ENCODE peak calls at places on chromosomes 13 and 19, in five cellular contexts. U, Q, A, S and W are unnamed samples.

GRCh38 chr19:47723573-47723923 is 10.3 kb downstream of the EHD2 start:
- DNase-seq in Q (no peak), U (no peak), A (no peak), S (no peak), W (peak)

GRCh38 chr13:29683041-29683440 is 87.6 kb upstream of the SLC7A1 start:
- DNase-seq in Q (no peak), U (no peak), S (no peak), A (no peak), W (no peak)

GRCh38 chr19:2561895-2562294 is 86.0 kb downstream of the GADD45B start:
- DNase-seq in U (no peak), Q (no peak), S (no peak), A (peak), W (no peak)

GRCh38 chr19:41321600-41322270 is 11.8 kb downstream of the CCDC97 start:
- DNase-seq in A (peak), Q (no peak), U (no peak), S (no peak), W (no peak)

GRCh38 chr13:99657848-99658265 is 156.6 kb downstream of the TM9SF2 start:
- DNase-seq in S (no peak), A (peak), Q (peak), U (no peak), W (no peak)

GRCh38 chr13:51729853-51730553 is 74.0 kb downstream of the DHRS12 start:
- DNase-seq in U (no peak), A (no peak), S (peak), Q (no peak), W (no peak)

GRCh38 chr19:49851456-49852259 is 699 bp downstream of the PTOV1 start:
- DNase-seq in A (peak), U (no peak), Q (no peak), S (no peak), W (peak)

GRCh38 chr13:29452773-29453574 is 142.5 kb downstream of the SLC7A1 start:
- DNase-seq in U (no peak), Q (no peak), A (no peak), S (no peak), W (no peak)

GRCh38 chr13:19864018-19864338 is 529 bp upstream of the ZMYM5 start:
- DNase-seq in U (no peak), S (no peak), A (no peak), Q (peak), W (no peak)

GRCh38 chr19:47391510-47392223 is 27.7 kb downstream of the MEIS3 start:
- DNase-seq in Q (peak), S (no peak), A (peak), U (peak), W (peak)

GRCh38 chr13:19572280-19572679 is 10.9 kb upstream of the TPTE2 start:
- DNase-seq in S (no peak), U (no peak), A (no peak), Q (no peak), W (no peak)

GRCh38 chr13:94702181-94703041 is 9.9 kb downstream of the SOX21 start:
- DNase-seq in U (no peak), Q (no peak), A (peak), S (no peak), W (no peak)

GRCh38 chr19:52138614-52139290 is 986 bp downstream of the ZNF616 start:
- DNase-seq in A (no peak), Q (peak), S (no peak), U (no peak), W (peak)

GRCh38 chr13:51125495-51126226 is 14.6 kb upstream of the C13orf42 start:
- DNase-seq in S (no peak), U (peak), A (peak), Q (peak), W (peak)

GRCh38 chr19:50753879-50754278 is 16.4 kb upstream of the GPR32 start:
- DNase-seq in U (no peak), Q (no peak), S (no peak), A (no peak), W (no peak)

GRCh38 chr19:47106819-47107200 is 6.8 kb downstream of the ZC3H4 start:
- DNase-seq in S (no peak), Q (no peak), U (no peak), A (no peak), W (no peak)

GRCh38 chr13:41762796-41763195 is 198.1 kb downstream of the VWA8 start:
- DNase-seq in U (no peak), A (no peak), S (no peak), Q (no peak), W (no peak)

GRCh38 chr13:43783820-43784219 is 3.0 kb downstream of the ENOX1 start:
- DNase-seq in U (no peak), S (no peak), A (no peak), Q (no peak), W (peak)

GRCh38 chr13:49638416-49639072 is 10.2 kb downstream of the ARL11 start:
- DNase-seq in S (no peak), U (no peak), Q (no peak), A (no peak), W (no peak)

GRCh38 chr19:46537136-46538097 is 41.8 kb upstream of the PNMA8B start:
- DNase-seq in A (peak), U (no peak), Q (peak), S (no peak), W (no peak)

GRCh38 chr13:65036999-65037398 is 2193.1 kb downstream of the PCDH9 start:
- DNase-seq in Q (no peak), S (no peak), A (no peak), U (no peak), W (no peak)

GRCh38 chr13:48401480-48401879 is 11.4 kb downstream of the LPAR6 start:
- DNase-seq in Q (no peak), U (no peak), S (no peak), A (no peak), W (no peak)